ENCODE peak calls at places on chromosomes 11 and 22, in ten cellular contexts. S, L, F, U, B, R, P, C, T and J are unnamed samples.
A peak's percentile ranks its signal among the peaks of the same experiment; 100 is the strongest.

GRCh38 chr11:7892059-7892699 is 38.9 kb downstream of the OR10A6 start:
- DNase-seq in S (no peak), L (no peak), F (no peak), U (no peak), B (no peak), R (no peak), P (no peak), C (peak; percentile 44), T (peak; percentile 28), J (no peak)

GRCh38 chr11:77346906-77347603 is 45.6 kb upstream of the GDPD4 start:
- DNase-seq in S (no peak), L (no peak), F (no peak), U (no peak), B (no peak), R (no peak), P (no peak), C (peak; percentile 44), T (no peak), J (no peak)

GRCh38 chr11:92306966-92307504 is 82.4 kb downstream of the FAT3 start:
- DNase-seq in S (no peak), L (no peak), F (no peak), U (no peak), B (no peak), R (no peak), P (no peak), C (no peak), T (no peak), J (no peak)

GRCh38 chr22:21984793-21985192 is 2.2 kb upstream of the TOP3B start:
- DNase-seq in S (no peak), L (no peak), F (no peak), U (no peak), B (peak; percentile 86), R (no peak), P (no peak), C (no peak), T (no peak), J (no peak)

GRCh38 chr22:19868773-19869471 is 14.2 kb upstream of the GNB1L start:
- DNase-seq in S (no peak), L (peak; percentile 8), F (peak; percentile 19), U (peak; percentile 2), B (no peak), R (peak; percentile 6), P (no peak), C (no peak), T (no peak), J (no peak)

GRCh38 chr11:1302461-1303073 is 6.9 kb downstream of the TOLLIP start:
- DNase-seq in S (no peak), L (no peak), F (no peak), U (no peak), B (no peak), R (no peak), P (no peak), C (no peak), T (no peak), J (no peak)

GRCh38 chr11:17684550-17684949 is 34.8 kb upstream of the MYOD1 start:
- DNase-seq in S (no peak), L (no peak), F (no peak), U (no peak), B (no peak), R (no peak), P (no peak), C (peak; percentile 17), T (no peak), J (no peak)

GRCh38 chr11:111910637-111911562 is 670 bp downstream of the CRYAB start:
- DNase-seq in S (no peak), L (no peak), F (no peak), U (no peak), B (no peak), R (peak; percentile 28), P (no peak), C (no peak), T (no peak), J (no peak)

GRCh38 chr11:108788565-108789199 is 123.8 kb downstream of the DDX10 start:
- DNase-seq in S (no peak), L (no peak), F (no peak), U (no peak), B (peak; percentile 75), R (no peak), P (no peak), C (no peak), T (peak; percentile 30), J (no peak)

GRCh38 chr11:114208371-114208770 is 87.8 kb upstream of the NNMT start:
- DNase-seq in S (peak; percentile 31), L (no peak), F (no peak), U (no peak), B (no peak), R (no peak), P (no peak), C (no peak), T (no peak), J (peak; percentile 44)

GRCh38 chr11:114207096-114207495 is 89.1 kb upstream of the NNMT start:
- DNase-seq in S (no peak), L (no peak), F (no peak), U (no peak), B (no peak), R (no peak), P (no peak), C (no peak), T (no peak), J (no peak)

GRCh38 chr11:114209904-114210303 is 86.3 kb upstream of the NNMT start:
- DNase-seq in S (no peak), L (no peak), F (no peak), U (no peak), B (no peak), R (no peak), P (no peak), C (no peak), T (no peak), J (no peak)

GRCh38 chr11:114211444-114212122 is 84.6 kb upstream of the NNMT start:
- DNase-seq in S (no peak), L (no peak), F (no peak), U (no peak), B (peak; percentile 38), R (no peak), P (no peak), C (no peak), T (no peak), J (no peak)

DNA sequence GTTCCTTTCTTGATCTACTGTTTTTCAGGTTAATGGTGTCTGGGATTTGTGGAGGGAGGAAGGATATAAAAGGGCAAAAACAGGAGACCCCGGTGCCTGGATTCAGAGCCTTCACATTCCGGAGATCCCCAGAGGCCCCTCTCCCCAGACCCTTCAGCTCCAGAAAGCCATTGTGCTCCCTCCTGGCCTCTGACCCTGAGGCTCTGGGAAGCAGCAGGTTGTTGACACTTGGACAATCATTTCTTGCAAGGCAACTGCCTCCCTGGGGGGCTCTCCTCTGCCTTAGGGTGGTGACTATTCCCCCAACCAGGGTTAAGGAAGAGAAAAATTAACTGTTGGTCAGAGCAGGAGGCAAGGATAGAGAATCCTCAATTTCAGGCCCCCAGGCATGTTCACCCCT is 86.9 kb upstream of the NNMT start:
- DNase-seq in S (no peak), L (no peak), F (no peak), U (no peak), B (no peak), R (no peak), P (no peak), C (no peak), T (no peak), J (no peak)
- H3K27ac ChIP-seq in S (no peak overlapping the region), L (peak overlapping the region; percentile 50), F (no peak overlapping the region), U (peak overlapping the region; percentile 8), B (no peak overlapping the region), R (no peak overlapping the region), P (no peak overlapping the region), C (no peak overlapping the region), T (no peak overlapping the region), J (no peak overlapping the region)

DNA sequence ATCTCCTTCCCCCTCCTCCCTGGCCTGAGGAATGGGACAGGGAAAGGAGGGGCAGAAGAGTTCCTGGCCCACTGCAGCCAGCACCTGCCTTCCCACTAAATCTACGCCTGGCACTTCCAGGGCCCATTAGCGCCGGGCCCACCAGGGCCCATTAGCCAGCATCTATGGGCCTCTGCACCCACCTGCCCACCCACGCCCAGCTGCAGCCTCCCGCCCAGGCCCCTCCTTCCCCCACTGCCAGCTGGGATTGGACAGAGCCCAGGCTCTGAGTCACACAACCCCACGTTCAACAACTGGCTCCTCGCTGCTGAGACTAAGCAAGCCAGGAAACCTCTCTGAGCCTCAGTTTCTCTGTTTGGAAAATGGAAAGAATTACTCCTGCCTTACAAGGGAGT is 48.7 kb downstream of the CYTH4 start:
- DNase-seq in S (no peak), L (no peak), F (no peak), U (no peak), B (no peak), R (no peak), P (no peak), C (no peak), T (no peak), J (no peak)
- H3K4me1 ChIP-seq in S (no peaks in the 10 kb centered on the region), L (no peaks in the 10 kb centered on the region), F (no peaks in the 10 kb centered on the region), U (no peaks in the 10 kb centered on the region), B (peaks cover 22% of the 10 kb centered on the region), R (peaks cover 8% of the 10 kb centered on the region), P (peaks cover 78% of the 10 kb centered on the region), C (peaks cover 14% of the 10 kb centered on the region), T (no peaks in the 10 kb centered on the region), J (peaks cover 13% of the 10 kb centered on the region)

GRCh38 chr11:96293109-96293508 is 49.9 kb downstream of the MAML2 start:
- DNase-seq in S (no peak), L (no peak), F (no peak), U (no peak), B (no peak), R (no peak), P (no peak), C (no peak), T (no peak), J (no peak)

GRCh38 chr11:96292291-96293010 is 50.5 kb downstream of the MAML2 start:
- DNase-seq in S (no peak), L (no peak), F (no peak), U (no peak), B (no peak), R (no peak), P (no peak), C (no peak), T (no peak), J (no peak)

GRCh38 chr11:96294289-96294688 is 48.7 kb downstream of the MAML2 start:
- DNase-seq in S (no peak), L (no peak), F (no peak), U (no peak), B (no peak), R (no peak), P (no peak), C (no peak), T (no peak), J (no peak)

GRCh38 chr11:96290631-96291030 is 52.4 kb downstream of the MAML2 start:
- DNase-seq in S (no peak), L (no peak), F (no peak), U (no peak), B (no peak), R (no peak), P (no peak), C (no peak), T (no peak), J (no peak)

GRCh38 chr11:96293583-96293982 is 49.4 kb downstream of the MAML2 start:
- DNase-seq in S (no peak), L (no peak), F (no peak), U (no peak), B (no peak), R (no peak), P (no peak), C (no peak), T (no peak), J (no peak)
- H3K27ac ChIP-seq in S (no peak overlapping the region), L (no peak overlapping the region), F (peak overlapping the region; percentile 44), U (peak overlapping the region; percentile 59), B (no peak overlapping the region), R (peak overlapping the region; percentile 56), P (no peak overlapping the region), C (no peak overlapping the region), T (no peak overlapping the region), J (no peak overlapping the region)

GRCh38 chr11:75144716-75145014 is 6.2 kb upstream of the SLCO2B1 start:
- DNase-seq in S (no peak), L (no peak), F (no peak), U (no peak), B (no peak), R (no peak), P (no peak), C (no peak), T (no peak), J (no peak)
- H3K4me1 ChIP-seq in S (peaks cover 37% of the 10 kb centered on the region), L (peaks cover 3% of the 10 kb centered on the region), F (no peaks in the 10 kb centered on the region), U (peaks cover 32% of the 10 kb centered on the region), B (no peaks in the 10 kb centered on the region), R (peaks cover 31% of the 10 kb centered on the region), P (no peaks in the 10 kb centered on the region), C (peaks cover 10% of the 10 kb centered on the region), T (peaks cover 17% of the 10 kb centered on the region), J (peaks cover 35% of the 10 kb centered on the region)